ENCODE peak calls at places on chromosomes 4 and X, in four cellular contexts. P, I, R and W are unnamed samples.

GRCh38 chr4:95093936-95094929 is 336.5 kb downstream of the BMPR1B start:
- DNase-seq in P (no peak), I (no peak), R (no peak), W (no peak)

GRCh38 chr4:145795535-145795934 is 115.6 kb downstream of the C4orf51 start:
- DNase-seq in P (no peak), I (no peak), R (no peak), W (no peak)

GRCh38 chr4:150418757-150419410 is 163.1 kb upstream of the MAB21L2 start:
- DNase-seq in P (no peak), I (no peak), R (no peak), W (no peak)

GRCh38 chr4:96603635-96604034 is 763.7 kb downstream of the PDHA2 start:
- DNase-seq in P (no peak), I (no peak), R (peak; percentile 24), W (no peak)

GRCh38 chrX:120000490-120001246 is 57.1 kb upstream of the NKAP start:
- DNase-seq in P (no peak), I (no peak), R (peak; percentile 5), W (no peak)

GRCh38 chr4:35559559-35560365 is 684.6 kb downstream of the ARAP2 start:
- DNase-seq in P (no peak), I (no peak), R (peak; percentile 1), W (no peak)

GRCh38 chrX:146056511-146057081 is 239.0 kb downstream of the SLITRK2 start:
- DNase-seq in P (no peak), I (no peak), R (no peak), W (no peak)

GRCh38 chr4:37902738-37903693 is 12.1 kb downstream of the TBC1D1 start:
- DNase-seq in P (no peak), I (no peak), R (no peak), W (no peak)

GRCh38 chr4:20273793-20274192 is 22.1 kb downstream of the SLIT2 start:
- DNase-seq in P (no peak), I (peak; percentile 30), R (no peak), W (no peak)

GRCh38 chr4:90145331-90145730 is 18.1 kb downstream of the CCSER1 start:
- DNase-seq in P (no peak), I (no peak), R (no peak), W (no peak)

GRCh38 chrX:7145454-7145853 is 2.1 kb upstream of the STS start:
- DNase-seq in P (no peak), I (no peak), R (no peak), W (no peak)

GRCh38 chr4:151250706-151251105 is 26.3 kb upstream of the PRSS48 start:
- DNase-seq in P (no peak), I (no peak), R (no peak), W (no peak)

GRCh38 chr4:72975488-72975784 is 94.1 kb downstream of the COX18 start:
- DNase-seq in P (no peak), I (no peak), R (peak; percentile 52), W (no peak)

GRCh38 chr4:47419296-47419695 is 44.2 kb downstream of the COMMD8 start:
- DNase-seq in P (no peak), I (no peak), R (no peak), W (no peak)

GRCh38 chr4:7964459-7964858 is 24.8 kb upstream of the AFAP1 start:
- DNase-seq in P (no peak), I (no peak), R (no peak), W (no peak)

GRCh38 chr4:178554352-178554751 is 1112.1 kb upstream of the AGA start:
- DNase-seq in P (no peak), I (no peak), R (no peak), W (no peak)

GRCh38 chrX:73850124-73851013 is 287.4 kb downstream of the CHIC1 start:
- DNase-seq in P (no peak), I (no peak), R (peak; percentile 53), W (no peak)

GRCh38 chrX:4263005-4263404 is 549.6 kb upstream of the PRKX start:
- DNase-seq in P (no peak), I (no peak), R (no peak), W (no peak)

GRCh38 chr4:138209094-138209493 is 33.1 kb downstream of the SLC7A11 start:
- DNase-seq in P (no peak), I (no peak), R (no peak), W (no peak)

GRCh38 chr4:165368567-165368966 is 10.2 kb upstream of the CPE start:
- DNase-seq in P (no peak), I (no peak), R (no peak), W (no peak)

GRCh38 chr4:102259702-102260101 is 85.6 kb downstream of the SLC39A8 start:
- DNase-seq in P (no peak), I (no peak), R (no peak), W (no peak)

DNA sequence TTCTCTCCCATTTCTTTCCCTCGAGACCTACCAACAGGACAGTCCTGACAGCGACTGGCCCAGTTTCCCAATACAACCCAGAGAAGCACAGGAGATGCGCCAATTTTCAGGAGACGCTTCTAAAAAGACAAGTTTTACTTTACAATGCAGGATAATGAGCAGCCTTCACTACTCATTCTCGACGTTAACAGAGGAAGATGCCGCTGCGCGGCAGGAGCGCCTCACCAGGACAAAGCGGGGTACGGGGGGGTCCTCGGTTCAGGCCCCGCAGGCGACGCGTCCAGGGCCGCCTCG is 689 bp downstream of the BCLAF3 start:
- DNase-seq in P (no peak), I (no peak), R (peak; percentile 3), W (peak; percentile 1)
- TF ChIP-seq CTCF in P (no peak), I (no peak), R (no peak), W (no peak)

DNA sequence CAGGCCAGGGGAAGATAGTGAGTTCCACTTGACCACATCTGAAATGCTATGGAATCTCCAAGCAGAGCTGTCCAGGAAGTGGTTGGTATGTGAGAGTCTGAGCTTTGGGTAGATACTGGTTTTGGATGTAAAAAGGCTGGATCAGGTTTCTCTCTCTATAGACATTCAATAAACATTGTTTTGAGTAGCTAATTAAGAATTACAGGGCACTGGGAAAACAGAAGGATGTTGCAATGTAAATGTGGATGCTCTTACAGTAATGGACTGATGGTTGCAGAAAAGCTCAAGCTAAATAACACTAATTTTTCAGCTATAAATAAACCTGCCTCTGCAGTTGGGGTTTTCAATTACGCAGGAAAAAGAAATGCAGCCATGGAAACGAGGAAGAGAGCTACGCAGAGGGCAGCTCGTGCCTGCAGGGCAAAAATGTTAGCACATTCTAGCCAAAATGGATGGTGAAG is 13.4 kb upstream of the CHRNA9 start:
- DNase-seq in P (peak; percentile 84), I (no peak), R (peak; percentile 70), W (no peak)
- TF ChIP-seq CTCF in P (no peak), I (no peak), R (no peak), W (no peak)

GRCh38 chrX:86946569-86946968 is 571.0 kb upstream of the KLHL4 start:
- DNase-seq in P (no peak), I (peak; percentile 45), R (peak; percentile 30), W (peak; percentile 23)
- TF ChIP-seq CTCF in P (peak; percentile 59), I (peak; percentile 83), R (peak; percentile 51), W (peak; percentile 92)

GRCh38 chrX:153539171-153539978 is 21.9 kb downstream of the ATP2B3 start:
- DNase-seq in P (no peak), I (peak; percentile 80), R (peak; percentile 70), W (peak; percentile 81)
- TF ChIP-seq CTCF in P (peak; percentile 96), I (peak; percentile 61), R (peak; percentile 88), W (peak; percentile 77)